ENCODE peak calls at places on chromosome 13, in five cellular contexts. V, O, Z, Q and C are unnamed samples. For H3K36me3, the result is how much of the 10 kb centered on the place peaks cover.

GRCh38 chr13:47433461-47434005 is 536.7 kb upstream of the HTR2A start:
- DNase-seq in O (no peak), V (no peak), Z (no peak), Q (no peak), C (no peak)

GRCh38 chr13:73200432-73200831 is 141.6 kb downstream of the KLF5 start:
- DNase-seq in Z (no peak), O (no peak), Q (peak), V (no peak), C (no peak)

GRCh38 chr13:64704121-64704520 is 2526.0 kb downstream of the PCDH9 start:
- DNase-seq in V (no peak), Z (no peak), Q (no peak), O (no peak), C (no peak)

GRCh38 chr13:33752631-33753030 is 65.3 kb upstream of the RFC3 start:
- DNase-seq in V (no peak), Q (no peak), Z (no peak), O (no peak), C (no peak)

GRCh38 chr13:112064222-112064621 is 2.7 kb upstream of the SOX1 start:
- DNase-seq in O (no peak), Z (no peak), V (no peak), Q (no peak), C (no peak)

GRCh38 chr13:28699246-28699645 is 19.5 kb downstream of the SLC46A3 start:
- DNase-seq in Z (no peak), Q (no peak), V (no peak), O (no peak), C (no peak)

GRCh38 chr13:45224181-45224580 is 23.3 kb upstream of the KCTD4 start:
- DNase-seq in O (no peak), Z (no peak), V (no peak), Q (no peak), C (no peak)

GRCh38 chr13:22594041-22594440 is 586.7 kb upstream of the SGCG start:
- DNase-seq in V (no peak), Q (no peak), O (no peak), Z (no peak), C (no peak)

GRCh38 chr13:66234159-66234558 is 996.0 kb downstream of the PCDH9 start:
- DNase-seq in V (no peak), O (no peak), Q (no peak), Z (no peak), C (no peak)

GRCh38 chr13:63497601-63498000 is 2082.0 kb upstream of the PCDH20 start:
- DNase-seq in O (no peak), Q (no peak), Z (no peak), V (no peak), C (no peak)

GRCh38 chr13:102847272-102848234 is 1.7 kb downstream of the ERCC5 start:
- DNase-seq in Q (no peak), O (no peak), V (no peak), Z (no peak), C (no peak)

GRCh38 chr13:43751624-43752023 is 35.1 kb downstream of the ENOX1 start:
- DNase-seq in O (no peak), Z (no peak), Q (no peak), V (no peak), C (no peak)

GRCh38 chr13:48000559-48001126 is 430 bp downstream of the SUCLA2 start:
- DNase-seq in V (peak), O (no peak), Q (peak), Z (no peak), C (peak)

GRCh38 chr13:29743229-29743786 is 107.1 kb downstream of the UBL3 start:
- DNase-seq in O (no peak), V (peak), Q (peak), Z (peak), C (peak)

GRCh38 chr13:25675060-25675459 is 303.3 kb downstream of the ATP8A2 start:
- DNase-seq in O (no peak), V (no peak), Q (no peak), Z (no peak), C (no peak)

GRCh38 chr13:65133094-65133493 is 2097.0 kb downstream of the PCDH9 start:
- DNase-seq in Z (no peak), Q (no peak), O (no peak), V (no peak), C (no peak)

GRCh38 chr13:45257638-45258338 is 56.9 kb upstream of the KCTD4 start:
- DNase-seq in V (no peak), Q (no peak), Z (no peak), O (no peak), C (no peak)

GRCh38 chr13:98547455-98547854 is 29.5 kb downstream of the STK24 start:
- DNase-seq in Q (no peak), Z (no peak), O (no peak), V (no peak), C (no peak)

GRCh38 chr13:98510156-98510509 is 66.8 kb downstream of the STK24 start:
- DNase-seq in V (no peak), Z (no peak), O (no peak), Q (no peak), C (no peak)

GRCh38 chr13:50742353-50742752 is 101.1 kb downstream of the DLEU7 start:
- DNase-seq in Z (no peak), V (no peak), Q (no peak), O (no peak), C (no peak)

GRCh38 chr13:33050161-33050560 is 33.9 kb downstream of the KL start:
- DNase-seq in O (no peak), V (no peak), Z (no peak), Q (no peak), C (no peak)

GRCh38 chr13:50892162-50892944 is 17.2 kb upstream of the RNASEH2B start:
- DNase-seq in Q (no peak), Z (no peak), O (peak), V (peak), C (no peak)

GRCh38 chr13:99955747-99956472 is 15.7 kb downstream of the ZIC5 start:
- DNase-seq in O (no peak), Q (no peak), Z (no peak), V (no peak), C (no peak)

GRCh38 chr13:42375663-42376062 is 103.7 kb downstream of the AKAP11 start:
- DNase-seq in Q (no peak), V (no peak), Z (no peak), O (no peak), C (no peak)

GRCh38 chr13:44790289-44790688 is 199.0 kb downstream of the NUFIP1 start:
- DNase-seq in O (peak), Z (no peak), V (no peak), Q (no peak), C (no peak)

GRCh38 chr13:29583073-29583785 is 12.3 kb downstream of the SLC7A1 start:
- DNase-seq in V (no peak), Q (no peak), Z (no peak), O (no peak), C (no peak)

GRCh38 chr13:49253997-49254396 is 6.3 kb downstream of the CDADC1 start:
- DNase-seq in V (no peak), Z (no peak), O (no peak), Q (no peak), C (no peak)

GRCh38 chr13:44160549-44161278 is 212.9 kb upstream of the SERP2 start:
- DNase-seq in Q (no peak), Z (no peak), O (no peak), V (no peak), C (no peak)

GRCh38 chr13:37695200-37695599 is 96.6 kb upstream of the POSTN start:
- DNase-seq in V (no peak), O (no peak), Q (no peak), Z (no peak), C (no peak)

GRCh38 chr13:74114202-74114601 is 20.0 kb downstream of the KLF12 start:
- DNase-seq in V (no peak), Z (no peak), O (no peak), Q (no peak), C (no peak)

GRCh38 chr13:79679334-79679733 is 198.4 kb downstream of the NDFIP2 start:
- DNase-seq in Z (peak), V (peak), O (peak), Q (peak), C (peak)

GRCh38 chr13:106513025-106513424 is 22.4 kb downstream of the EFNB2 start:
- DNase-seq in O (no peak), V (no peak), Q (no peak), Z (no peak), C (no peak)

GRCh38 chr13:29594710-29595379 is 643 bp downstream of the SLC7A1 start:
- DNase-seq in Q (peak), O (peak), Z (peak), V (peak), C (peak)

GRCh38 chr13:101416181-101417042 is at the start of gene NALCN:
- DNase-seq in V (no peak), Z (no peak), O (no peak), Q (peak), C (peak)

GRCh38 chr13:66992183-66992582 is 238.0 kb downstream of the PCDH9 start:
- DNase-seq in Z (no peak), V (no peak), O (no peak), Q (no peak), C (no peak)

GRCh38 chr13:78121459-78122348 is 203.1 kb upstream of the EDNRB start:
- DNase-seq in Z (peak), V (peak), O (no peak), Q (peak), C (peak)

GRCh38 chr13:48828962-48829405 is 146.7 kb upstream of the FNDC3A start:
- DNase-seq in Z (no peak), O (no peak), V (no peak), Q (peak), C (no peak)

DNA sequence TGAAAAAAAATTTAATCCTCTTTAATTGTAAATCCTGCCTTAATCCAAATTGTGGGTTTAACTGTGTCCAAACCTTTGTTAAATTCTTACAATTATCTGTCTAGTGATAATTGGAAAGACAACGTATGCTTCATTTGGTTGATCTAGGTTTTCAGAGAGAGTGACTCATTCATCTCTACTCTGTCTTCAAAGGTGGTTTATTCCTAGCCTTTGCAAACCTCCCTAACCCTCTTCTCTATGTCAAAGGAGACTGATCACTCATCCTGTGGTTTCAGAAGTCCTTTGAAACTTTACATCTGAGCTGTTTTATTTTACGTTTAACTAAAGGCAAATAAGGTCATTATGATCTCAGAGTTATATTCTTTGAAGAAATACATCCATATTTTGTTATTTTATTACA is 8.8 kb upstream of the OXGR1 start:
- DNase-seq in V (no peak), O (no peak), Z (no peak), Q (no peak), C (no peak)
- H3K36me3 ChIP-seq in V (under half), O (under half), Z (under half), Q (under half), C (under half)

GRCh38 chr13:110811751-110812110 is 98.2 kb downstream of the ING1 start:
- DNase-seq in Q (no peak), Z (peak), V (no peak), O (no peak), C (no peak)

GRCh38 chr13:110811008-110811720 is 97.7 kb downstream of the ING1 start:
- DNase-seq in V (no peak), Z (peak), O (no peak), Q (no peak), C (no peak)

GRCh38 chr13:110813646-110814624 is 100.4 kb downstream of the ING1 start:
- DNase-seq in Q (no peak), Z (peak), O (no peak), V (no peak), C (no peak)

GRCh38 chr13:110812111-110812868 is 98.8 kb downstream of the ING1 start:
- DNase-seq in Z (peak), O (no peak), V (no peak), Q (no peak), C (no peak)

DNA sequence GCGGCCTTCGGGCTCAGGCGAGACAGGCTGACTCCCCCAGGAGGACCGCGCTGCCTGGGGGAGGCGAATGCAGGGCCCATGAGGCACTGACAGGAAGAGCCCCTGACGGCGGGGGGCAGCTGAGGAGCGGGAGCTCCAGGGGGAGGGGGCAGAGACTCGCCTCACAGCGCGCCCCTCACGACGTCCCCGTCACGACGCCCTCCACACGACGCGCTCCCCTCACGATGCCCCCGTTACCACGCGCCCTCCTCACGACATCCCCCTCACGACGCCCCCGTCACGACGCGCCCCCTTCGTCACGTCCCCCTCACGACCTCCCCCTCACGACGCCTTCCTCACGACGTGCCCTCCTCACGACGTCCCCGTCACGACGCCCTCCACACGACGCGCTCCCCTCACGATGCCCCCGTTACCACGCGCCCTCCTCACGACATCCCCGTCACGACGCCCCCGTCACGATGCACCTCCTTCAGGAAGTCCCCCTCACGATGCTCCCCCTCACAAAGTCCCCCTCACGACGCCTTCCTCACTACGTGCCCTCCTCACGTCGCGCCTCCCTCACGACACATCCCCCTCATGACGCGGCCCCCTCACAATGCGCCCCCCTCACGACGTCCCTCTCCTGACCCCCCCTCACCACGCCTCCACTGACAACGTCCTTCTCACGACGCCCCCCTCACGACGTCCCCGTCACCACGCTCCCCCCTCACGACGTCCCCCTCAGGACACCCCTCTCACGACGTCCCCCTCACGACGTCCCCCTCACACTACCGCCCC is 99.6 kb downstream of the ING1 start:
- DNase-seq in O (no peak), Z (no peak), V (no peak), Q (no peak), C (no peak)
- H3K4me3 ChIP-seq in O (no peak), Z (peak), V (peak), Q (no peak), C (peak)

GRCh38 chr13:23715762-23716235 is 145.6 kb downstream of the TNFRSF19 start:
- DNase-seq in V (no peak), Q (peak), O (no peak), Z (no peak), C (no peak)
- TF ChIP-seq CTCF in V (no peak), Q (peak), O (no peak), Z (no peak), C (peak)

GRCh38 chr13:113602291-113602970 is 17.9 kb downstream of the TFDP1 start:
- DNase-seq in Q (no peak), O (peak), V (no peak), Z (no peak), C (no peak)
- H3K36me3 ChIP-seq in Q (under half), O (under half), V (under half), Z (under half), C (under half)

DNA sequence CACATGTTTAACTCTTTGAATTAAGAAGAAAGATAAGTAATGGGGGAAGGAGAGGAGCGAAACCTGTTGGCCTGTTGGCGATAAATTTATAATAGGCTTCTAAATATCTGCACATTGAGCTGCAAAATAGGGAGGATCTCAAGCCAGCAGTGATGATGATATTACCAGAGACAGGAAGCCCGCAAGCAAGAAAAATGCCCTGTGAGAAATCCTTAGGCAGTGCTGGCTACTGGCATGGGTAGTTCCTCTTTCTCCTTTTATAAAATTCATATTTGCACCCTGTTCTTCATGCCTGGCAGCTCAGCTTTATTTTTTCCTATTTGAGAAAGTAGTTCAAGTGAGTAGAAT is 858 bp upstream of the USP12 start:
- DNase-seq in Q (peak), O (no peak), Z (no peak), V (no peak), C (no peak)
- H3K4me3 ChIP-seq in Q (peak), O (peak), Z (peak), V (peak), C (peak)

GRCh38 chr13:76820759-76821158 is 65.4 kb downstream of the KCTD12 start:
- DNase-seq in Q (peak), O (no peak), V (no peak), Z (peak), C (peak)
- TF ChIP-seq CTCF in Q (no peak), O (no peak), V (no peak), Z (no peak), C (peak)

GRCh38 chr13:19052180-19052579 is 129.4 kb downstream of the TUBA3C start:
- DNase-seq in V (no peak), Q (no peak), Z (no peak), O (no peak), C (no peak)
- H3K36me3 ChIP-seq in V (under half), Q (under half), Z (under half), O (under half), C (under half)